ENCODE peak calls at places on chromosome 3, in eight cellular contexts. O is ovary, X is GM12878, S is uterus, V is right lobe of liver, J is body of pancreas, R is heart left ventricle, C is lower leg skin. U is an unnamed sample.

GRCh38 chr3:99471353-99472323 is 166.8 kb upstream of the COL8A1 start:
- DNase-seq in O (no peak), X (no peak), S (no peak), V (no peak), J (no peak), R (peak; percentile 24), C (no peak), U (no peak)

GRCh38 chr3:153165211-153165815 is 3.3 kb downstream of the RAP2B start:
- DNase-seq in O (no peak), X (no peak), S (no peak), V (no peak), J (no peak), R (no peak), C (no peak), U (no peak)

GRCh38 chr3:181711325-181712135 is at the start of gene SOX2:
- DNase-seq in O (no peak), X (no peak), S (no peak), V (peak; percentile 78), J (peak; percentile 77), R (peak; percentile 43), C (no peak), U (peak; percentile 92)

GRCh38 chr3:143066033-143066432 is 53.5 kb upstream of the CHST2 start:
- DNase-seq in O (no peak), X (no peak), S (no peak), V (no peak), J (no peak), R (no peak), C (no peak), U (no peak)

GRCh38 chr3:100440895-100441294 is 39.6 kb downstream of the LNP1 start:
- DNase-seq in O (no peak), X (no peak), S (no peak), V (no peak), J (no peak), R (no peak), C (no peak), U (no peak)

GRCh38 chr3:197337214-197337613 is 38.8 kb upstream of the DLG1 start:
- DNase-seq in O (no peak), X (no peak), S (no peak), V (no peak), J (no peak), R (no peak), C (no peak), U (no peak)

GRCh38 chr3:173584093-173584833 is 186.7 kb downstream of the NLGN1 start:
- DNase-seq in O (no peak), X (no peak), S (no peak), V (no peak), J (peak; percentile 40), R (no peak), C (no peak), U (no peak)

GRCh38 chr3:72634128-72634527 is 214.1 kb downstream of the SHQ1 start:
- DNase-seq in O (no peak), X (peak; percentile 32), S (no peak), V (no peak), J (no peak), R (no peak), C (no peak), U (no peak)

GRCh38 chr3:142863010-142863787 is 25.7 kb downstream of the PCOLCE2 start:
- DNase-seq in O (no peak), X (no peak), S (no peak), V (no peak), J (no peak), R (no peak), C (no peak), U (no peak)

GRCh38 chr3:157618075-157618760 is 115.0 kb upstream of the VEPH1 start:
- DNase-seq in O (no peak), X (peak; percentile 12), S (no peak), V (no peak), J (peak; percentile 25), R (no peak), C (no peak), U (no peak)

GRCh38 chr3:48716982-48717746 is at the start of gene IP6K2:
- DNase-seq in O (peak; percentile 99), X (peak; percentile 89), S (peak; percentile 99), V (peak; percentile 99), J (peak; percentile 99), R (peak; percentile 99), C (peak; percentile 100), U (peak; percentile 99)
- TF ChIP-seq POLR2A in O (peak; percentile 70), X (peak; percentile 95), S (peak; percentile 94), V (peak; percentile 66), J (peak; percentile 67), R (no peak), C (peak; percentile 5), U (no peak)

GRCh38 chr3:138835177-138835757 is 539 bp upstream of the PIK3CB start:
- DNase-seq in O (no peak), X (no peak), S (no peak), V (no peak), J (no peak), R (no peak), C (no peak), U (no peak)

GRCh38 chr3:138829886-138830510 is 4.7 kb downstream of the PIK3CB start:
- DNase-seq in O (no peak), X (no peak), S (no peak), V (no peak), J (no peak), R (no peak), C (no peak), U (no peak)

GRCh38 chr3:138833908-138834358 is 795 bp downstream of the PIK3CB start:
- DNase-seq in O (no peak), X (no peak), S (peak; percentile 22), V (no peak), J (no peak), R (no peak), C (peak; percentile 86), U (no peak)

GRCh38 chr3:138829097-138829496 is 5.6 kb downstream of the PIK3CB start:
- DNase-seq in O (no peak), X (no peak), S (no peak), V (no peak), J (no peak), R (no peak), C (no peak), U (no peak)

GRCh38 chr3:138834359-138835176 is at the start of gene PIK3CB:
- DNase-seq in O (peak; percentile 93), X (no peak), S (peak; percentile 85), V (peak; percentile 95), J (peak; percentile 92), R (peak; percentile 91), C (peak; percentile 97), U (peak; percentile 92)
- TF ChIP-seq POLR2A in O (no peak), X (peak; percentile 94), S (peak; percentile 73), V (peak; percentile 96), J (peak; percentile 89), R (no peak), C (no peak), U (no peak)

DNA sequence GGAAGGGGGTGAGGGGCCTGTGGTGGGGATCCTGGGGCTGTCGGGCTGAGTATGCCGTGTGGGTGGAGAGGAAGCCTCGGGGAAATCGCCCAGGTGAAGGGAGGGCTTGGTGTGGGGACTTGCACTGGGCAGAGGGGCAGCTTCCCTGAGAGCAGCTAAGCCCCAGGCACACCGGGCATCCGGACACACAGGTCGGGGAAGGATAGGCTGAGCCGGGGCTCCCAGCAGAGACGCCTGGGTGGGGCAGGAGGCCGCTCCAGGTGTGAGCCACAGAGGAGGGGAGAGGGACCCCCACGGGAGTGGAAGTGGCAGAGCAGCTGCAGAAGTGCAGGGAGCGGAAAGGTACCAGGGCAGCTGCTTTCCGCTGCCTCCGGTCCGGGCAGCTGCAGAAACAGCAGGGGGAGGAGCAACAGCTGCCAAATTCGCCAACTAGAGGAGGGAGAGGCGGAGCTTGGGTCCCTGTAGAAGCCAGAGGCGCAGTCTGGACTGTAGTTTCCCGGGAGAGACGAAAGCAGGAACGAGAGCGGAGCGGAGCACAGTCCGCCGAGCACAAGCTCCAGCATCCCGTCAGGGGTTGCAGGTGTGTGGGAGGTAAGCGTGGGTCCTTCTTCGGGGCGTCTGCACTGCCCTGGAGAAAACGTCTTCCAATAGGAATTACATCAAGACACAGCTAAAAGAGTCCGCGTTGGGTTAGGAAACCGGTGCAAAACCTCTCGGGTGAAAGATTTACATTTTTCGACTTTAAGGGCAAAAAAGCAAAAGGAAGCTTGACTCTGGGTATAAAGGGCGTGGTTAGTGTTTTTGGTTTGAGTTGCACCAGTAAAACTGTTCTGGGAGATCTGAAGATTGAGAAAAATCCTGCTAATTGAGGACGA is at the start of gene SERPINI1:
- DNase-seq in O (peak; percentile 85), X (peak; percentile 52), S (peak; percentile 85), V (peak; percentile 92), J (peak; percentile 96), R (peak; percentile 90), C (peak; percentile 96), U (peak; percentile 93)
- TF ChIP-seq POLR2A in O (peak; percentile 28), X (peak; percentile 83), S (peak; percentile 72), V (peak; percentile 84), J (peak; percentile 92), R (no peak), C (no peak), U (peak; percentile 53)

GRCh38 chr3:107431298-107432012 is 54.2 kb downstream of the CCDC54 start:
- DNase-seq in O (peak; percentile 83), X (no peak), S (peak; percentile 70), V (peak; percentile 83), J (peak; percentile 75), R (peak; percentile 77), C (peak; percentile 94), U (peak; percentile 61)
- TF ChIP-seq POLR2A in O (peak; percentile 60), X (peak; percentile 45), S (peak; percentile 37), V (peak; percentile 80), J (peak; percentile 71), R (no peak), C (no peak), U (no peak)

DNA sequence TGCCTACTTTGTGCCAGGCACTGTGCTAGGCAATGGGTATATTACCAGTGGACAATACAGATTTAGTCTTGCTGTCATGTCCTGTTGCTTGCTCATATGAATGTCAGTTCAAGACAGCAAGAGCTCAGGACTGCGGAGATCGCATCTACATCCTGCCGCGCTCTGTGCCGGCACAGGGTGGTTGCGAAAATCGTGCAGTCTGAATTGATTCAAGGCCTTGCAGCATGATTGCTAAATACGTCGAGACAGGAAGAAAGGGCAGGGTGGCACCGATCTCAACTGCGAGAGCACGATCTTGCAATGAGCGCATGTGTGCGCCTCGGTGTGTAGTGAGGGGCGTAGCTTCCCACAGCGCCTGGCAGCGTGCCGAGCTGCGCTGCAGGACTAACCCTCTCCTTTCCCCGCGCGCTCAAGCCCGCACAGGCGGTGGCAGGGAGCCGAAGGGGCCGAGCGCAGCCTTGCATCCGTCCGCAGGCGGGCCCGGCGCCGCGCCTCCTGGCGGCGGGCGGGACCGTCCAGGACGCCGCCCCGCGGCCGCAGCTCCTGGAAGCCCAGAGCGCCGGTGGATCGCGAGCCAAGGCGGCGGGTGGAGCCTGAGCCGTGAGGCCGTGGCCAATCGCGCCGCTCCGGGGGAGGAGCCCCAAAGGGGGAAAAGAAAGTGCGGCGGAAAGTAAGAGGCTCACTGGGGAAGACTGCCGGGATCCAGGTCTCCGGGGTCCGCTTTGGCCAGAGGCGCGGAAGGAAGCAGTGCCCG is at the start of gene IL1RAP:
- DNase-seq in O (peak; percentile 94), X (peak; percentile 47), S (peak; percentile 92), V (peak; percentile 97), J (peak; percentile 93), R (peak; percentile 92), C (peak; percentile 98), U (peak; percentile 93)
- TF ChIP-seq POLR2A in O (no peak), X (peak; percentile 49), S (peak; percentile 79), V (peak; percentile 89), J (peak; percentile 63), R (no peak), C (no peak), U (no peak)

U was measured in stomach.